ENCODE peak calls at places on chromosomes 6 and 20, in ten cellular contexts. B is H4; T is naive thymus-derived CD8-positive, alpha-beta T cell; X is T-helper 2 cell; J is heart right ventricle; Q is T follicular helper cell; Z is amniotic epithelial cell; W is NCI-H2107; L is brain microvascular endothelial cell; N is adrenal gland. O is an unnamed sample.

GRCh38 chr6:87543836-87544735 is 45.7 kb downstream of the RARS2 start:
- DNase-seq in B (no peak), T (no peak), X (no peak), J (no peak), Q (no peak), Z (no peak), W (no peak), L (no peak), N (no peak), O (no peak)

GRCh38 chr6:107819217-107819616 is 4.9 kb downstream of the SCML4 start:
- DNase-seq in B (no peak), T (no peak), X (peak), J (no peak), Q (no peak), Z (no peak), W (no peak), L (no peak), N (no peak), O (no peak)

GRCh38 chr20:8144282-8145245 is 12.5 kb downstream of the PLCB1 start:
- DNase-seq in B (peak), T (no peak), X (no peak), J (no peak), Q (no peak), Z (peak), W (no peak), L (peak), N (no peak), O (no peak)

GRCh38 chr6:47736083-47736700 is 37.8 kb downstream of the ADGRF4 start:
- DNase-seq in B (no peak), T (no peak), X (no peak), J (no peak), Q (no peak), Z (no peak), W (no peak), L (no peak), N (no peak), O (peak)

GRCh38 chr20:50007369-50007768 is 24.6 kb downstream of the SNAI1 start:
- DNase-seq in B (no peak), T (no peak), X (no peak), J (no peak), Q (no peak), Z (no peak), W (no peak), L (no peak), N (no peak), O (no peak)

GRCh38 chr20:34112600-34113061 is 588 bp upstream of the EIF2S2 start:
- DNase-seq in B (peak), T (no peak), X (peak), J (peak), Q (no peak), Z (peak), W (no peak), L (peak), N (peak), O (peak)

GRCh38 chr6:166957087-166957804 is 896 bp upstream of the RNASET2 start:
- DNase-seq in B (no peak), T (peak), X (peak), J (peak), Q (no peak), Z (no peak), W (no peak), L (no peak), N (peak), O (peak)

GRCh38 chr6:43865086-43865485 is 95.1 kb downstream of the VEGFA start:
- DNase-seq in B (no peak), T (no peak), X (no peak), J (no peak), Q (no peak), Z (no peak), W (no peak), L (no peak), N (no peak), O (no peak)

GRCh38 chr6:132713355-132714134 is at the start of gene VNN1:
- DNase-seq in B (no peak), T (no peak), X (no peak), J (no peak), Q (no peak), Z (peak), W (no peak), L (no peak), N (peak), O (peak)

GRCh38 chr6:18497006-18497405 is 109.9 kb downstream of the RNF144B start:
- DNase-seq in B (no peak), T (no peak), X (no peak), J (no peak), Q (no peak), Z (no peak), W (no peak), L (no peak), N (no peak), O (no peak)

GRCh38 chr6:4973972-4974885 is 29.6 kb downstream of the RPP40 start:
- DNase-seq in B (no peak), T (no peak), X (no peak), J (peak), Q (no peak), Z (no peak), W (peak), L (peak), N (no peak), O (no peak)

GRCh38 chr20:36540551-36541211 is 638 bp upstream of the MYL9 start:
- DNase-seq in B (no peak), T (no peak), X (no peak), J (peak), Q (no peak), Z (no peak), W (no peak), L (no peak), N (no peak), O (no peak)

GRCh38 chr6:139508576-139508975 is 134.1 kb upstream of the CITED2 start:
- DNase-seq in B (no peak), T (no peak), X (no peak), J (no peak), Q (no peak), Z (no peak), W (no peak), L (no peak), N (no peak), O (no peak)

O was measured in transverse colon.